ENCODE peak calls at places on chromosomes 3 and 15, in seven cellular contexts. One of them, this sample, is unnamed.

GRCh38 chr3:190338717-190339116 is 16.5 kb upstream of the CLDN1 start:
- DNase-seq in Peyer's patch: no peak
- DNase-seq in stomach: no peak
- DNase-seq in adrenal gland: no peak
- DNase-seq in body of pancreas: peak
- DNase-seq in HepG2: no peak
- DNase-seq in transverse colon: no peak
- DNase-seq in this sample: no peak

GRCh38 chr3:56754753-56755365 is 46.9 kb downstream of the ARHGEF3 start:
- DNase-seq in stomach: no peak
- DNase-seq in Peyer's patch: no peak
- DNase-seq in body of pancreas: no peak
- DNase-seq in transverse colon: peak
- DNase-seq in HepG2: no peak
- DNase-seq in adrenal gland: no peak
- DNase-seq in this sample: no peak

GRCh38 chr15:39595621-39596221 is 14.8 kb downstream of the THBS1 start:
- DNase-seq in adrenal gland: no peak
- DNase-seq in transverse colon: peak
- DNase-seq in stomach: no peak
- DNase-seq in body of pancreas: no peak
- DNase-seq in Peyer's patch: no peak
- DNase-seq in HepG2: no peak
- DNase-seq in this sample: no peak

GRCh38 chr3:127002195-127003174 is 19.6 kb downstream of the PLXNA1 start:
- DNase-seq in transverse colon: peak
- DNase-seq in adrenal gland: peak
- DNase-seq in body of pancreas: peak
- DNase-seq in Peyer's patch: peak
- DNase-seq in stomach: peak
- DNase-seq in HepG2: no peak
- DNase-seq in this sample: peak

GRCh38 chr3:88005066-88005465 is 53.7 kb downstream of the CGGBP1 start:
- DNase-seq in Peyer's patch: no peak
- DNase-seq in HepG2: no peak
- DNase-seq in adrenal gland: no peak
- DNase-seq in stomach: no peak
- DNase-seq in body of pancreas: no peak
- DNase-seq in transverse colon: no peak
- DNase-seq in this sample: no peak

GRCh38 chr3:5754602-5755001 is 567.1 kb downstream of the EDEM1 start:
- DNase-seq in transverse colon: no peak
- DNase-seq in HepG2: no peak
- DNase-seq in Peyer's patch: no peak
- DNase-seq in body of pancreas: no peak
- DNase-seq in stomach: no peak
- DNase-seq in adrenal gland: peak
- DNase-seq in this sample: no peak

GRCh38 chr3:159763466-159764210 is 225.0 kb upstream of the IL12A start:
- DNase-seq in transverse colon: peak
- DNase-seq in adrenal gland: peak
- DNase-seq in stomach: peak
- DNase-seq in Peyer's patch: peak
- DNase-seq in body of pancreas: peak
- DNase-seq in HepG2: no peak
- DNase-seq in this sample: peak

GRCh38 chr3:129594907-129595390 is 11.5 kb downstream of the PLXND1 start:
- DNase-seq in stomach: no peak
- DNase-seq in transverse colon: no peak
- DNase-seq in HepG2: peak
- DNase-seq in Peyer's patch: no peak
- DNase-seq in adrenal gland: no peak
- DNase-seq in body of pancreas: no peak
- DNase-seq in this sample: no peak

GRCh38 chr3:125587039-125587664 is 8.1 kb downstream of the OSBPL11 start:
- DNase-seq in stomach: no peak
- DNase-seq in body of pancreas: no peak
- DNase-seq in adrenal gland: no peak
- DNase-seq in Peyer's patch: no peak
- DNase-seq in HepG2: no peak
- DNase-seq in transverse colon: no peak
- DNase-seq in this sample: no peak

GRCh38 chr15:72722071-72722696 is 36.2 kb downstream of the BBS4 start:
- DNase-seq in HepG2: peak
- DNase-seq in transverse colon: peak
- DNase-seq in body of pancreas: peak
- DNase-seq in adrenal gland: peak
- DNase-seq in stomach: peak
- DNase-seq in Peyer's patch: peak
- DNase-seq in this sample: no peak

GRCh38 chr15:38707802-38708671 is 143.4 kb upstream of the RASGRP1 start:
- DNase-seq in Peyer's patch: no peak
- DNase-seq in adrenal gland: no peak
- DNase-seq in body of pancreas: peak
- DNase-seq in transverse colon: peak
- DNase-seq in HepG2: peak
- DNase-seq in stomach: peak
- DNase-seq in this sample: no peak

GRCh38 chr3:170584585-170585007 is 1.3 kb downstream of the SLC7A14 start:
- DNase-seq in stomach: peak
- DNase-seq in HepG2: peak
- DNase-seq in body of pancreas: peak
- DNase-seq in adrenal gland: peak
- DNase-seq in transverse colon: peak
- DNase-seq in Peyer's patch: peak
- DNase-seq in this sample: peak

GRCh38 chr3:43765417-43766030 is 74.8 kb downstream of the ABHD5 start:
- DNase-seq in stomach: no peak
- DNase-seq in body of pancreas: no peak
- DNase-seq in Peyer's patch: no peak
- DNase-seq in transverse colon: no peak
- DNase-seq in adrenal gland: no peak
- DNase-seq in HepG2: no peak
- DNase-seq in this sample: no peak

GRCh38 chr3:73352841-73353493 is 271.8 kb downstream of the PDZRN3 start:
- DNase-seq in transverse colon: no peak
- DNase-seq in Peyer's patch: no peak
- DNase-seq in adrenal gland: no peak
- DNase-seq in body of pancreas: peak
- DNase-seq in HepG2: no peak
- DNase-seq in stomach: no peak
- DNase-seq in this sample: no peak

GRCh38 chr3:146268535-146269219 is 17.8 kb upstream of the PLSCR4 start:
- DNase-seq in adrenal gland: no peak
- DNase-seq in stomach: no peak
- DNase-seq in body of pancreas: no peak
- DNase-seq in transverse colon: no peak
- DNase-seq in HepG2: no peak
- DNase-seq in Peyer's patch: no peak
- DNase-seq in this sample: no peak

GRCh38 chr3:12833226-12834161 is 7.9 kb downstream of the RPL32 start:
- DNase-seq in transverse colon: no peak
- DNase-seq in body of pancreas: no peak
- DNase-seq in HepG2: no peak
- DNase-seq in adrenal gland: no peak
- DNase-seq in stomach: no peak
- DNase-seq in Peyer's patch: no peak
- DNase-seq in this sample: no peak

GRCh38 chr3:124620600-124621063 is 109.6 kb upstream of the UMPS start:
- DNase-seq in adrenal gland: peak
- DNase-seq in transverse colon: peak
- DNase-seq in Peyer's patch: peak
- DNase-seq in stomach: peak
- DNase-seq in body of pancreas: peak
- DNase-seq in HepG2: peak
- DNase-seq in this sample: no peak

GRCh38 chr3:184737641-184738518 is 26.0 kb upstream of the MAGEF1 start:
- DNase-seq in HepG2: no peak
- DNase-seq in Peyer's patch: no peak
- DNase-seq in body of pancreas: no peak
- DNase-seq in stomach: peak
- DNase-seq in transverse colon: no peak
- DNase-seq in adrenal gland: no peak
- DNase-seq in this sample: peak

GRCh38 chr15:36449084-36449661 is 130.3 kb upstream of the CDIN1 start:
- DNase-seq in stomach: no peak
- DNase-seq in Peyer's patch: no peak
- DNase-seq in adrenal gland: no peak
- DNase-seq in HepG2: no peak
- DNase-seq in transverse colon: no peak
- DNase-seq in body of pancreas: no peak
- DNase-seq in this sample: no peak

GRCh38 chr3:148464246-148464645 is 233.5 kb upstream of the AGTR1 start:
- DNase-seq in adrenal gland: no peak
- DNase-seq in stomach: no peak
- DNase-seq in body of pancreas: no peak
- DNase-seq in Peyer's patch: no peak
- DNase-seq in transverse colon: no peak
- DNase-seq in HepG2: no peak
- DNase-seq in this sample: no peak

GRCh38 chr3:174495928-174496327 is 363.2 kb upstream of the NAALADL2 start:
- DNase-seq in adrenal gland: no peak
- DNase-seq in transverse colon: no peak
- DNase-seq in body of pancreas: no peak
- DNase-seq in Peyer's patch: no peak
- DNase-seq in stomach: no peak
- DNase-seq in HepG2: no peak
- DNase-seq in this sample: no peak

GRCh38 chr3:179069762-179070390 is 1.7 kb downstream of the ZMAT3 start:
- DNase-seq in transverse colon: no peak
- DNase-seq in HepG2: no peak
- DNase-seq in adrenal gland: no peak
- DNase-seq in Peyer's patch: no peak
- DNase-seq in stomach: no peak
- DNase-seq in body of pancreas: no peak
- DNase-seq in this sample: no peak

GRCh38 chr3:107588217-107588616 is 65.5 kb downstream of the BBX start:
- DNase-seq in HepG2: no peak
- DNase-seq in stomach: no peak
- DNase-seq in body of pancreas: no peak
- DNase-seq in transverse colon: no peak
- DNase-seq in adrenal gland: no peak
- DNase-seq in Peyer's patch: no peak
- DNase-seq in this sample: no peak

GRCh38 chr3:30696403-30696819 is 90.0 kb downstream of the TGFBR2 start:
- DNase-seq in Peyer's patch: no peak
- DNase-seq in body of pancreas: no peak
- DNase-seq in transverse colon: no peak
- DNase-seq in stomach: no peak
- DNase-seq in HepG2: no peak
- DNase-seq in adrenal gland: peak
- DNase-seq in this sample: no peak

GRCh38 chr3:160038862-160039562 is 50.4 kb downstream of the IL12A start:
- DNase-seq in adrenal gland: no peak
- DNase-seq in body of pancreas: peak
- DNase-seq in HepG2: no peak
- DNase-seq in transverse colon: no peak
- DNase-seq in Peyer's patch: no peak
- DNase-seq in stomach: peak
- DNase-seq in this sample: no peak

GRCh38 chr15:66702035-66702769 is at the start of gene SMAD6:
- DNase-seq in adrenal gland: peak
- DNase-seq in body of pancreas: peak
- DNase-seq in HepG2: peak
- DNase-seq in transverse colon: peak
- DNase-seq in stomach: peak
- DNase-seq in Peyer's patch: peak
- DNase-seq in this sample: peak
- TF ChIP-seq POLR2A in adrenal gland: no peak
- TF ChIP-seq POLR2A in body of pancreas: peak
- TF ChIP-seq POLR2A in HepG2: peak
- TF ChIP-seq POLR2A in transverse colon: peak
- TF ChIP-seq POLR2A in stomach: no peak
- TF ChIP-seq POLR2A in Peyer's patch: no peak
- TF ChIP-seq POLR2A in this sample: no peak

GRCh38 chr3:16512435-16513140 is 911 bp downstream of the RFTN1 start:
- DNase-seq in transverse colon: peak
- DNase-seq in Peyer's patch: peak
- DNase-seq in body of pancreas: peak
- DNase-seq in stomach: peak
- DNase-seq in adrenal gland: peak
- DNase-seq in HepG2: no peak
- DNase-seq in this sample: peak
- TF ChIP-seq CTCF in transverse colon: no peak
- TF ChIP-seq CTCF in Peyer's patch: no peak
- TF ChIP-seq CTCF in body of pancreas: no peak
- TF ChIP-seq CTCF in stomach: no peak
- TF ChIP-seq CTCF in adrenal gland: no peak
- TF ChIP-seq CTCF in HepG2: no peak
- TF ChIP-seq CTCF in this sample: no peak

DNA sequence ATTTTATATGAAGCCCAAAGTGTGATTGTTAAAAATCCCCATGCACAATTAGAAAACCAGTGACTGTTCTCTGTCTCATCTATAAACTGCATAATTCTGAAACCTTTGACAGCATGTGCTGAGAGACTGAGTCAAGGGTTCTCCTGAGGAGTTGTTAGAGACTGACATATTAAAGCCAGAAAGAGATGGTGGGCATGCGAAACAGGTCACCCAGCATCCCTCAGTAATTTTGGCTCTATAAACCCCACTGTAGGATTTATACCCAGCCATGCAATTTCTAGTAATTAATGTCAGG is 3.6 kb downstream of the VGLL3 start:
- DNase-seq in Peyer's patch: no peak
- DNase-seq in body of pancreas: no peak
- DNase-seq in transverse colon: no peak
- DNase-seq in HepG2: no peak
- DNase-seq in stomach: no peak
- DNase-seq in adrenal gland: no peak
- DNase-seq in this sample: no peak
- H3K4me3 ChIP-seq in Peyer's patch: no peak
- H3K4me3 ChIP-seq in body of pancreas: no peak
- H3K4me3 ChIP-seq in transverse colon: no peak
- H3K4me3 ChIP-seq in HepG2: no peak
- H3K4me3 ChIP-seq in stomach: no peak
- H3K4me3 ChIP-seq in adrenal gland: no peak
- H3K4me3 ChIP-seq in this sample: no peak

DNA sequence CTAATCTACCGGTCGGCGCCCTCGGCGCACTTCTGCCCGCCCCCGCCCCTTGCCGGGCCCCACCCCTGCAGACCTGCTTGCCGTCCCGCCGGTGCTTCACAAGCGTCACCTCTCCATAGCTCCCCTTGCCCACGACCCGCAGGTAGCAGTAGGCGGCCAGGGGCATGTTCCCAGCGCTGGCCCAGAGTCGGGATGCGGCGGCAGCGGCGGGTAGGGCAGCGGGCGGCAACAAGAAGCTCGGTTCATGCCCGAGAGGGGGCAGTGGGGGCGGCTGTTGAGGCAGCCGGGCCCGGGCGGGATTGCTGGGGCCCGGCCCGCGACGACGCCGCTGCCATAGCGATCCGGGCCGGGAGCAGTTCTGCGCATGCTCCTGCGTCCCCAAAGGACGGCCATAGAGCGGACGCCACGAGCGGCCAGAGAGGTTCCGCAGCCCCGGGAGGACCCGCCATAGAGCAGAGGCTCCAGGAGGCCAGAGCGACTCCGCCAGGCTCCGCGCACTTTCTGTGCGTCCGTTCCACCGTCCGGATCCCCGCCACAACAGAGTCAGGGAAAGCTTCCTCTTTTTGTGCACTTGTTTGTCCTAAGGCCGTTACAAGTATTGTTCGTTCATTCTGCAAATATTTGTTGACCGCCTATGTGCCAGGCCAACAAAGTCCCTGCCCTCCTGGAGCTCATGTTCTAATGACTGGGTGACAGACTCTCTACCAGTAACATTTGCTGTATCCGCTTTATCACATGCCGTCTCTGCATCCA is at the start of gene NEK4:
- DNase-seq in stomach: peak
- DNase-seq in adrenal gland: peak
- DNase-seq in HepG2: peak
- DNase-seq in body of pancreas: peak
- DNase-seq in Peyer's patch: peak
- DNase-seq in transverse colon: peak
- DNase-seq in this sample: peak
- TF ChIP-seq POLR2A in stomach: no peak
- TF ChIP-seq POLR2A in adrenal gland: peak
- TF ChIP-seq POLR2A in HepG2: peak
- TF ChIP-seq POLR2A in body of pancreas: peak
- TF ChIP-seq POLR2A in Peyer's patch: peak
- TF ChIP-seq POLR2A in transverse colon: peak
- TF ChIP-seq POLR2A in this sample: no peak